ENCODE peak calls at places on chromosome 2, in eight cellular contexts. Y is endothelial cell, T is GM13977, S is neural progenitor cell, A is heart left ventricle, V is body of pancreas, F is cardiac fibroblast, X is heart right ventricle. B is an unnamed sample.

GRCh38 chr2:3195865-3196504 is 181.6 kb downstream of the EIPR1 start:
- DNase-seq in Y (no peak), T (no peak), S (no peak), A (no peak), V (peak), F (no peak), X (no peak), B (no peak)

GRCh38 chr2:171210864-171211431 is 50.3 kb upstream of the TLK1 start:
- DNase-seq in Y (no peak), T (peak), S (no peak), A (no peak), V (no peak), F (no peak), X (no peak), B (no peak)

GRCh38 chr2:189104926-189105325 is 74.6 kb downstream of the COL5A2 start:
- DNase-seq in Y (no peak), T (no peak), S (no peak), A (no peak), V (no peak), F (peak), X (no peak), B (no peak)

GRCh38 chr2:197158591-197159550 is 151.7 kb downstream of the ANKRD44 start:
- DNase-seq in Y (no peak), T (no peak), S (no peak), A (no peak), V (no peak), F (peak), X (no peak), B (peak)

GRCh38 chr2:191215666-191216065 is 29.5 kb upstream of the MYO1B start:
- DNase-seq in Y (no peak), T (no peak), S (no peak), A (no peak), V (no peak), F (no peak), X (no peak), B (no peak)

GRCh38 chr2:205763708-205764501 is 81.6 kb downstream of the NRP2 start:
- DNase-seq in Y (peak), T (no peak), S (peak), A (peak), V (peak), F (peak), X (peak), B (peak)

GRCh38 chr2:211187602-211188001 is 631.2 kb downstream of the CPS1 start:
- DNase-seq in Y (no peak), T (no peak), S (no peak), A (no peak), V (no peak), F (no peak), X (no peak), B (no peak)

GRCh38 chr2:1995584-1995983 is 251.3 kb upstream of the PXDN start:
- DNase-seq in Y (no peak), T (no peak), S (no peak), A (no peak), V (no peak), F (no peak), X (no peak), B (no peak)

GRCh38 chr2:200767111-200767885 is 44.4 kb upstream of the BZW1 start:
- DNase-seq in Y (no peak), T (no peak), S (no peak), A (no peak), V (no peak), F (no peak), X (no peak), B (no peak)

GRCh38 chr2:210961249-210961648 is 404.9 kb downstream of the CPS1 start:
- DNase-seq in Y (no peak), T (no peak), S (no peak), A (no peak), V (no peak), F (peak), X (no peak), B (no peak)

GRCh38 chr2:70188460-70188859 is 2.4 kb downstream of the C2orf42 start:
- DNase-seq in Y (no peak), T (no peak), S (no peak), A (no peak), V (no peak), F (no peak), X (no peak), B (peak)

GRCh38 chr2:45748239-45748638 is 96.8 kb downstream of the PRKCE start:
- DNase-seq in Y (no peak), T (no peak), S (no peak), A (no peak), V (no peak), F (no peak), X (no peak), B (no peak)

GRCh38 chr2:37544617-37545031 is 126.8 kb downstream of the CDC42EP3 start:
- DNase-seq in Y (no peak), T (no peak), S (no peak), A (no peak), V (no peak), F (no peak), X (no peak), B (peak)

GRCh38 chr2:238712011-238712410 is 135.9 kb upstream of the TWIST2 start:
- DNase-seq in Y (no peak), T (no peak), S (no peak), A (no peak), V (no peak), F (no peak), X (no peak), B (no peak)

GRCh38 chr2:222521099-222521498 is 96.8 kb downstream of the SGPP2 start:
- DNase-seq in Y (no peak), T (peak), S (no peak), A (no peak), V (no peak), F (no peak), X (no peak), B (no peak)

GRCh38 chr2:149136111-149136510 is 97.6 kb downstream of the LYPD6B start:
- DNase-seq in Y (no peak), T (no peak), S (no peak), A (no peak), V (no peak), F (no peak), X (no peak), B (no peak)

GRCh38 chr2:70143314-70144150 is 47.3 kb downstream of the C2orf42 start:
- DNase-seq in Y (no peak), T (no peak), S (peak), A (no peak), V (peak), F (peak), X (peak), B (peak)

GRCh38 chr2:9703701-9704221 is 73.0 kb upstream of the YWHAQ start:
- DNase-seq in Y (no peak), T (no peak), S (no peak), A (no peak), V (peak), F (peak), X (no peak), B (no peak)

GRCh38 chr2:71071681-71072398 is 3.4 kb downstream of the NAGK start:
- DNase-seq in Y (no peak), T (peak), S (no peak), A (no peak), V (peak), F (no peak), X (peak), B (no peak)

GRCh38 chr2:11175293-11175795 is 20.1 kb downstream of the SLC66A3 start:
- DNase-seq in Y (no peak), T (no peak), S (no peak), A (no peak), V (no peak), F (peak), X (no peak), B (no peak)

GRCh38 chr2:105100064-105100840 is 62.4 kb downstream of the MRPS9 start:
- DNase-seq in Y (no peak), T (peak), S (no peak), A (no peak), V (no peak), F (no peak), X (no peak), B (no peak)

GRCh38 chr2:69639246-69639645 is 4.3 kb downstream of the AAK1 start:
- DNase-seq in Y (no peak), T (no peak), S (no peak), A (no peak), V (no peak), F (no peak), X (no peak), B (no peak)

GRCh38 chr2:8319219-8319618 is 362.6 kb upstream of the ID2 start:
- DNase-seq in Y (no peak), T (no peak), S (no peak), A (no peak), V (no peak), F (no peak), X (no peak), B (no peak)

GRCh38 chr2:11100976-11101375 is 54.3 kb upstream of the SLC66A3 start:
- DNase-seq in Y (no peak), T (no peak), S (no peak), A (no peak), V (no peak), F (no peak), X (no peak), B (no peak)

GRCh38 chr2:54084600-54084999 is 30.8 kb upstream of the ACYP2 start:
- DNase-seq in Y (peak), T (no peak), S (no peak), A (no peak), V (peak), F (peak), X (no peak), B (no peak)

GRCh38 chr2:109342451-109342850 is 213.4 kb downstream of the SH3RF3 start:
- DNase-seq in Y (no peak), T (no peak), S (no peak), A (no peak), V (no peak), F (no peak), X (no peak), B (no peak)

GRCh38 chr2:88658890-88659881 is 31.9 kb upstream of the EIF2AK3 start:
- DNase-seq in Y (peak), T (no peak), S (no peak), A (no peak), V (peak), F (peak), X (peak), B (no peak)

GRCh38 chr2:44388877-44389276 is 27.1 kb downstream of the CAMKMT start:
- DNase-seq in Y (no peak), T (no peak), S (no peak), A (no peak), V (no peak), F (no peak), X (no peak), B (peak)

GRCh38 chr2:44392338-44392943 is 30.7 kb downstream of the CAMKMT start:
- DNase-seq in Y (peak), T (no peak), S (peak), A (no peak), V (peak), F (peak), X (peak), B (peak)

GRCh38 chr2:44389895-44390294 is 28.1 kb downstream of the CAMKMT start:
- DNase-seq in Y (no peak), T (no peak), S (no peak), A (no peak), V (no peak), F (peak), X (no peak), B (no peak)
- TF ChIP-seq CTCF in Y (peak), T (no peak), S (peak), A (no peak), V (no peak), F (peak), X (no peak), B (peak)

DNA sequence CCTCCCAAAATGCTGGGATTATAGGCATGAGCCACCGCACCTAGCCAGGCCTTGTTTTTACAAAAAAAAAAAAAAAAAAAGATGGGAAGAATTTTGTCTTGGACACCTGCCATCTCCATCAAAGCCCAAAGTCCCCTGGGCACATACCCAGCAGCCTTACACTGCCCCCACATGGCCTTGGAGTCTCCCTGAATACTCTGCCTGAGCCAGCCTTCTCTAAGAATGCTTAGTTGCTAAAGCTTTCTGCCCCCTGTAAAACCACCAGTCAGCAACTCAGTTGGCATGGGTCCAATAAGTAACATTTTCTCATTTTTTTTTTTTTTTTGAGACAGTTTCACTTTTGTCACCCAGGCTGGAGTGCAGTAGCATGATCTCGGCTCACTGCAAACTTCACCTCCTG is 40.6 kb downstream of the SPC25 start:
- DNase-seq in Y (peak), T (no peak), S (peak), A (no peak), V (peak), F (peak), X (peak), B (peak)
- TF ChIP-seq CTCF in Y (no peak), T (no peak), S (peak), A (peak), V (peak), F (peak), X (peak), B (peak)

GRCh38 chr2:139478191-139478914 is 698.2 kb upstream of the NXPH2 start:
- DNase-seq in Y (no peak), T (no peak), S (no peak), A (no peak), V (no peak), F (no peak), X (no peak), B (peak)
- TF ChIP-seq CTCF in Y (no peak), T (no peak), S (peak), A (no peak), V (no peak), F (no peak), X (no peak), B (peak)

GRCh38 chr2:85266424-85267041 is 61.3 kb downstream of the TGOLN2 start:
- DNase-seq in Y (peak), T (peak), S (peak), A (peak), V (peak), F (peak), X (peak), B (peak)
- TF ChIP-seq CTCF in Y (peak), T (peak), S (peak), A (peak), V (peak), F (peak), X (peak), B (peak)

DNA sequence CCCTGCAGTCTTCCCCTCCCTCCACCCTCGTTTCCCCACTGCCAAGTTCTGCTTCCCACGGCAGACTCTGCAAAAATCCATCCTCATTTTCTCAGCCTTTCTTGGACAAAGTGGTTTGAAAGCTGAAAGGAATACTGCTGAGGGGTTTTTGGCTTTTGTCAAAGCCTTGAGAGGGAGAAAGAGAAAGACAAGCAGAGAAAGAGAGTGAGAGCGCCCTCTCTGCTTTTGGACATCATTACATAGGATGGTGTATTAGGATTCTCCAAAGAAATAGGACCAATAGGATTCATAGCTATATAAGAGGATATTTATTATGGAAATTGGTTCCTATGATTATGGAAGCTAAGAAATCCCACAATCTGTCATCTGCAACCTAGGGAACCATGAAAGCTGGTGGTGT is 455.9 kb upstream of the SOX11 start:
- DNase-seq in Y (no peak), T (no peak), S (peak), A (no peak), V (no peak), F (no peak), X (no peak), B (no peak)
- TF ChIP-seq CTCF in Y (no peak), T (no peak), S (peak), A (no peak), V (no peak), F (no peak), X (no peak), B (peak)

GRCh38 chr2:47402555-47402804 is 476 bp upstream of the MSH2 start:
- DNase-seq in Y (no peak), T (no peak), S (no peak), A (no peak), V (no peak), F (peak), X (no peak), B (no peak)

GRCh38 chr2:47404356-47404755 is 1.4 kb downstream of the MSH2 start:
- DNase-seq in Y (no peak), T (no peak), S (no peak), A (no peak), V (no peak), F (no peak), X (no peak), B (no peak)

GRCh38 chr2:47401789-47402554 is 984 bp upstream of the MSH2 start:
- DNase-seq in Y (no peak), T (no peak), S (no peak), A (no peak), V (no peak), F (no peak), X (no peak), B (no peak)

GRCh38 chr2:47403829-47404228 is 873 bp downstream of the MSH2 start:
- DNase-seq in Y (no peak), T (no peak), S (no peak), A (no peak), V (no peak), F (peak), X (no peak), B (peak)

GRCh38 chr2:47402805-47403691 is at the start of gene MSH2:
- DNase-seq in Y (peak), T (peak), S (peak), A (peak), V (peak), F (peak), X (peak), B (peak)
- TF ChIP-seq CTCF in Y (no peak), T (no peak), S (no peak), A (no peak), V (no peak), F (no peak), X (no peak), B (no peak)

DNA sequence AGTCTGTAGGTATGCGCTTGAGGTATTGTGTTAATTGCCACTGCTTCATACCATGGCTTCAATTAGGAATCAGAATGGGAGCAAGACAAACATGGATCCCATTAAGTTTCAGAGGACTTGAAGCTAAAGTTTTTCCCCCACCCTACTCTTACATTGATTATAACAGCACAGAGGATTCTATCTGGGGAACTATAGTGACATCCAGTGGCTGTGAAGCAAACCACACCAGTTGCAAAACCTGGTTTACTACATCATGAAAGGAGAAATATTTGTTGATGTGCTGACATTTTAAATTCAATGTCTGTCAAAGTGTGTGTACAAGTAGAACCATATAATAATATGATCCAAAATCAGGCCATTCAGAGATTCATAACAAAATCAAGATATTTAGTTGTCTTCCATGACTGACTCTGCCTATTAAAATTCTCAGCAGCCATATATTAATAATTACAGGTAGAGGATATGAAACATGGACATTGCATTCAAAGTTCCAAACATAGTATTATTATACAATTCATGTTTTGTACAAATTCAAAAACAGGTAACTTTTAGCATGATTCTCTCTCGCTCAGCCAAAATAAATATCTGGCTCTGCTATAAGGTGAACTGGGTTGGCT is 82.9 kb downstream of the GRB14 start:
- DNase-seq in Y (no peak), T (peak), S (peak), A (no peak), V (no peak), F (peak), X (no peak), B (peak)
- TF ChIP-seq CTCF in Y (no peak), T (peak), S (peak), A (peak), V (peak), F (peak), X (peak), B (peak)

DNA sequence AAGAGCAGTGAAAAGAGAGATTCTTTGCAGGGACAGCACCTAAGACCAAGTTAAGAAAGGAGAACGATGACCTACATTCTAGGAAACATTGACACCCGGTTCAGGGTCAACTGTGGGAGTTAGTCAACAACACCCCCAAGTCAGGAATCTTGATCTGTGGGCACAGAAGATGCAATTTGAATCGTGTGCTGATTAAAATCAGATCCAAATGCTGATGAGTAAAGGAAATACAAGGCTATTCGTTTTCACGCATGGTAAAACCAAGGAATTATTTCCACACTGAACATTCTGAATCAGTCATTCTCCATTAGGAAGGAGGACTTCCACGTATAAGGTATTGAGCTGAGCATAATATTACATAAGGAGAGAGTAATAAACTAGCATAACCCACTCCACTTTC is 124.2 kb downstream of the COPS8 start:
- DNase-seq in Y (no peak), T (no peak), S (no peak), A (no peak), V (no peak), F (no peak), X (no peak), B (no peak)
- TF ChIP-seq CTCF in Y (no peak), T (no peak), S (no peak), A (no peak), V (no peak), F (no peak), X (no peak), B (no peak)

B was measured in A673.